ENCODE peak calls at places on chromosomes 2 and 18, in four cellular contexts. L, S, H and J are unnamed samples.

GRCh38 chr2:191155608-191156071 is 4.8 kb upstream of the STAT4 start:
- DNase-seq in S (no peak), H (peak), L (no peak), J (no peak)

GRCh38 chr2:196389670-196390069 is 218.3 kb upstream of the STK17B start:
- DNase-seq in H (no peak), L (no peak), S (no peak), J (no peak)

GRCh38 chr2:26674002-26674751 is 18.3 kb upstream of the KCNK3 start:
- DNase-seq in L (no peak), H (no peak), S (no peak), J (no peak)

GRCh38 chr2:3633982-3634630 is 23.9 kb upstream of the ALLC start:
- DNase-seq in S (peak), L (no peak), H (no peak), J (no peak)

GRCh38 chr2:190197143-190197720 is 122.4 kb downstream of the HIBCH start:
- DNase-seq in H (no peak), S (no peak), L (no peak), J (no peak)

GRCh38 chr2:98508690-98509054 is 64.0 kb downstream of the INPP4A start:
- DNase-seq in H (no peak), S (no peak), L (no peak), J (no peak)

GRCh38 chr2:100813527-100813926 is 6.4 kb upstream of the NPAS2 start:
- DNase-seq in H (peak), L (no peak), S (no peak), J (no peak)

GRCh38 chr2:161063074-161063945 is 96.9 kb upstream of the TANK start:
- DNase-seq in H (peak), S (peak), L (peak), J (peak)

GRCh38 chr2:105749583-105750399 is 5.1 kb downstream of the NCK2 start:
- DNase-seq in H (no peak), L (no peak), S (no peak), J (no peak)

GRCh38 chr2:171447675-171448074 is 13.6 kb downstream of the DCAF17 start:
- DNase-seq in S (no peak), H (no peak), L (no peak), J (no peak)
- TF ChIP-seq CTCF in S (peak), H (no peak), L (no peak), J (no peak)

GRCh38 chr2:203021986-203022385 is 7.3 kb downstream of the NBEAL1 start:
- DNase-seq in L (no peak), H (no peak), S (no peak), J (no peak)

GRCh38 chr2:203018181-203018580 is 3.5 kb downstream of the NBEAL1 start:
- DNase-seq in S (no peak), H (no peak), L (no peak), J (no peak)

GRCh38 chr2:203016716-203017115 is 2.0 kb downstream of the NBEAL1 start:
- DNase-seq in H (no peak), L (no peak), S (no peak), J (no peak)

GRCh38 chr2:203022751-203023150 is 8.1 kb downstream of the NBEAL1 start:
- DNase-seq in S (no peak), H (no peak), L (no peak), J (no peak)

GRCh38 chr2:203019142-203019541 is 4.5 kb downstream of the NBEAL1 start:
- DNase-seq in L (no peak), S (no peak), H (no peak), J (no peak)
- TF ChIP-seq CTCF in L (peak), S (no peak), H (no peak), J (no peak)

GRCh38 chr2:44247924-44248323 is 27.4 kb upstream of the SLC3A1 start:
- DNase-seq in L (no peak), S (peak), H (no peak), J (no peak)
- TF ChIP-seq CTCF in L (no peak), S (peak), H (no peak), J (no peak)

DNA sequence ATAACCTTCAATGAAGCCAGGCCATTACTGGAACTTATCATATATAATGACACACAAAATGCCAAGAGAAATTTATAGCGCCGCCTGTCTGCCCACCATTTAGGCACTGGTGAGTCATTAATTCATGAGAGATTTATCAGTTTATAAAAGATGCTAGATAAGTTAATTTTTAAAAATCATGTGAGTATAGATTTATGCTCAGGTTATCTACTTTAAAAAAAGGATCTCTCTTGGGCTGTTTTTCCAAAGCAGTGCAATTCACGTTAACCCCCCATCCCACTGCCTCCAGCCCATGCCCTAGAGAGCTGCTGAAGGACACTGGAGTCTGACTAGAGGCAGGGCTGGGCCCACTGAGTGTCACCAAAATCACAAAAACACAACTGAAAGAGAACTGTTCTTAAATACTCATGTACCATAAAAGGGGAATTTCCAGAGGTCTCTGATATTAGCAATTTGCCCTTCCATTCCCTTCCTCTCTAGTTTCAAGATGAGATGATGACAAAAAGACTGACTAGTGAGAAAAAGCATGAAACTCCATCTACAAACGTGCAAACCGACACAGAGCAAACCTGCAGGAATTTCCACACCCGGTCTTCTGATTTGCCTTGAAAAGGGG is 160.8 kb downstream of the BCL2 start:
- DNase-seq in L (no peak), S (no peak), H (no peak), J (no peak)
- TF ChIP-seq CTCF in L (no peak), S (no peak), H (no peak), J (no peak)

GRCh38 chr2:181574321-181574720 is 82.6 kb downstream of the CERKL start:
- DNase-seq in L (peak), H (no peak), S (no peak), J (no peak)

GRCh38 chr2:181575024-181575649 is 81.8 kb downstream of the CERKL start:
- DNase-seq in H (no peak), S (no peak), L (no peak), J (no peak)

GRCh38 chr2:181575650-181576025 is 81.3 kb downstream of the CERKL start:
- DNase-seq in L (no peak), H (no peak), S (no peak), J (no peak)

GRCh38 chr2:181570833-181571661 is 85.9 kb downstream of the CERKL start:
- DNase-seq in H (no peak), L (no peak), S (no peak), J (no peak)

DNA sequence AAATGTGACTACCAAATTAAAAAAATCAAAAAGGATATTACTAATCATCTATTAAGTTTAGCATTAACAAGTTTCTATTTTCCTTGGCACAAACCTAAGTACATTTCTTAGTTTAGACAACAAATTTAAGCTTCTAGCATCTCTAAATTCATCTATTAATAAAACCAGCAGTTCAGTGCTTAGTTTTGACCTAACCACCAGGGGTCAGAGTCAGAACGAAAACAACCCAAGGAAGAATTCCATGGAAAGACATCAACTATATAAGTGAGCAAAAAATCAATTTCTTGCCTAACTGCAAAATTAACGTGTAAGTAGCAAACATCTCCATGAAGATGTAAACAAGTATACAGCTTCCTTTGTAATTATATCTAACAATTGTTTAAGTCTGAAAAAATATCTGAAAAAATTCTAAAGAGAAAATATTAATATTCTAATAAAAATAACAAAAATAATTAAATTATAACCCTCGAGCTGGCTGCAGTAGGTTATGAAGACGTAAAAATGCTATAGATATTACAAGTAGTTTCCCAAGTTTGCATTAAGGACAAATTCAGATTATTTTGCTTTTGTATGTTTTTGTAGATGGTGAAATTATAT is 83.7 kb downstream of the CERKL start:
- DNase-seq in H (peak), L (no peak), S (no peak), J (peak)
- TF ChIP-seq CTCF in H (peak), L (peak), S (peak), J (peak)

GRCh38 chr18:57052173-57052572 is 94.7 kb upstream of the BOD1L2 start:
- DNase-seq in S (no peak), L (no peak), H (no peak), J (no peak)
- TF ChIP-seq CTCF in S (peak), L (no peak), H (no peak), J (no peak)

GRCh38 chr2:166417669-166418068 is 41.9 kb upstream of the SCN9A start:
- DNase-seq in L (no peak), H (no peak), S (no peak), J (no peak)
- TF ChIP-seq CTCF in L (peak), H (no peak), S (peak), J (no peak)